ENCODE peak calls at places on chromosome 2, in eight cellular contexts. One of them, this sample, is unnamed.

GRCh38 chr2:107338059-107338458 is 452.1 kb upstream of the ST6GAL2 start:
- DNase-seq in choroid plexus epithelial cell: no peak
- DNase-seq in fibroblast of mammary gland: peak; percentile 43
- DNase-seq in RWPE1: no peak
- DNase-seq in psoas muscle: no peak
- DNase-seq in neural progenitor cell: no peak
- DNase-seq in Calu3: no peak
- DNase-seq in glutamatergic neuron: no peak
- DNase-seq in this sample: no peak

GRCh38 chr2:216464104-216464720 is 34.4 kb upstream of the RPL37A start:
- DNase-seq in fibroblast of mammary gland: no peak
- DNase-seq in choroid plexus epithelial cell: no peak
- DNase-seq in RWPE1: no peak
- DNase-seq in neural progenitor cell: no peak
- DNase-seq in psoas muscle: no peak
- DNase-seq in glutamatergic neuron: no peak
- DNase-seq in Calu3: no peak
- DNase-seq in this sample: no peak

GRCh38 chr2:217628061-217628460 is 374.7 kb downstream of the TNS1 start:
- DNase-seq in RWPE1: no peak
- DNase-seq in choroid plexus epithelial cell: no peak
- DNase-seq in psoas muscle: no peak
- DNase-seq in fibroblast of mammary gland: no peak
- DNase-seq in neural progenitor cell: no peak
- DNase-seq in glutamatergic neuron: no peak
- DNase-seq in Calu3: no peak
- DNase-seq in this sample: no peak

GRCh38 chr2:43043471-43043870 is 182.9 kb downstream of the ZFP36L2 start:
- DNase-seq in fibroblast of mammary gland: no peak
- DNase-seq in RWPE1: no peak
- DNase-seq in choroid plexus epithelial cell: no peak
- DNase-seq in psoas muscle: no peak
- DNase-seq in neural progenitor cell: no peak
- DNase-seq in Calu3: no peak
- DNase-seq in glutamatergic neuron: no peak
- DNase-seq in this sample: no peak

GRCh38 chr2:180849851-180850250 is 130.6 kb upstream of the UBE2E3 start:
- DNase-seq in Calu3: no peak
- DNase-seq in fibroblast of mammary gland: no peak
- DNase-seq in choroid plexus epithelial cell: no peak
- DNase-seq in RWPE1: no peak
- DNase-seq in glutamatergic neuron: no peak
- DNase-seq in neural progenitor cell: no peak
- DNase-seq in psoas muscle: no peak
- DNase-seq in this sample: no peak

GRCh38 chr2:33488715-33489540 is 12.5 kb downstream of the RASGRP3 start:
- DNase-seq in neural progenitor cell: no peak
- DNase-seq in psoas muscle: no peak
- DNase-seq in glutamatergic neuron: no peak
- DNase-seq in RWPE1: no peak
- DNase-seq in choroid plexus epithelial cell: no peak
- DNase-seq in fibroblast of mammary gland: no peak
- DNase-seq in Calu3: no peak
- DNase-seq in this sample: no peak

GRCh38 chr2:108139521-108139920 is 100.2 kb upstream of the SULT1C3 start:
- DNase-seq in glutamatergic neuron: no peak
- DNase-seq in RWPE1: peak; percentile 13
- DNase-seq in neural progenitor cell: peak; percentile 83
- DNase-seq in choroid plexus epithelial cell: peak; percentile 45
- DNase-seq in Calu3: no peak
- DNase-seq in fibroblast of mammary gland: peak; percentile 28
- DNase-seq in psoas muscle: no peak
- DNase-seq in this sample: peak; percentile 67

GRCh38 chr2:21452263-21452662 is 328.5 kb downstream of the TDRD15 start:
- DNase-seq in Calu3: no peak
- DNase-seq in fibroblast of mammary gland: no peak
- DNase-seq in glutamatergic neuron: no peak
- DNase-seq in choroid plexus epithelial cell: no peak
- DNase-seq in neural progenitor cell: no peak
- DNase-seq in psoas muscle: no peak
- DNase-seq in RWPE1: no peak
- DNase-seq in this sample: no peak

GRCh38 chr2:47303341-47304148 is 99.4 kb upstream of the MSH2 start:
- DNase-seq in choroid plexus epithelial cell: peak; percentile 39
- DNase-seq in fibroblast of mammary gland: peak; percentile 19
- DNase-seq in glutamatergic neuron: no peak
- DNase-seq in RWPE1: no peak
- DNase-seq in Calu3: no peak
- DNase-seq in psoas muscle: no peak
- DNase-seq in neural progenitor cell: peak; percentile 25
- DNase-seq in this sample: no peak

GRCh38 chr2:215973954-215974699 is 39.2 kb downstream of the MREG start:
- DNase-seq in fibroblast of mammary gland: peak; percentile 59
- DNase-seq in Calu3: peak; percentile 44
- DNase-seq in psoas muscle: no peak
- DNase-seq in choroid plexus epithelial cell: peak; percentile 39
- DNase-seq in neural progenitor cell: no peak
- DNase-seq in glutamatergic neuron: no peak
- DNase-seq in RWPE1: peak; percentile 73
- DNase-seq in this sample: peak; percentile 88

DNA sequence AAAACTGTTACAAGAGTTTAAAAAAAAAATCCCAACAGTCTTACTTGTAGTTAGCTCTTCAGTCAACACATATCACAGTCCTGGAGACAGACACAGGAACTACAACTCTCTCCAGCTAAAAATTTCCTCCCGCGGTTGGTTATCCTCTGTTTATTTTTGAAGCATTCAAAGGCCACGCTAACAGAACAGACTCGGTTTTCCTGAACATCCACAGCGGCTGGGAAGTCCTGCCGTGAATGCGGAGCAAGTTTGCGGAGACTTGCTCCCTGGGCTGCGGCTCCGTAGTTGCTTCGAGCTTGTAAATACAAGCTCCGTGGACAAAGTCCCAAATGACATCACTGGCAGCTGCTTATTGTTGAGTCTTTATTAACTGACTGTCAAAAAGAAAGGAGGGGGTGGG is at the start of gene NCKAP5:
- DNase-seq in neural progenitor cell: peak; percentile 57
- DNase-seq in psoas muscle: no peak
- DNase-seq in fibroblast of mammary gland: peak; percentile 12
- DNase-seq in glutamatergic neuron: no peak
- DNase-seq in Calu3: no peak
- DNase-seq in RWPE1: no peak
- DNase-seq in choroid plexus epithelial cell: peak; percentile 77
- DNase-seq in this sample: no peak
- TF ChIP-seq CTCF in neural progenitor cell: no peak
- TF ChIP-seq CTCF in psoas muscle: no peak
- TF ChIP-seq CTCF in fibroblast of mammary gland: no peak
- TF ChIP-seq CTCF in glutamatergic neuron: no peak
- TF ChIP-seq CTCF in Calu3: no peak
- TF ChIP-seq CTCF in RWPE1: no peak
- TF ChIP-seq CTCF in choroid plexus epithelial cell: peak; percentile 39
- TF ChIP-seq CTCF in this sample: no peak

GRCh38 chr2:189178007-189178406 is 1.6 kb downstream of the COL5A2 start:
- DNase-seq in Calu3: no peak
- DNase-seq in choroid plexus epithelial cell: peak; percentile 70
- DNase-seq in glutamatergic neuron: no peak
- DNase-seq in psoas muscle: no peak
- DNase-seq in fibroblast of mammary gland: peak; percentile 59
- DNase-seq in neural progenitor cell: no peak
- DNase-seq in RWPE1: peak; percentile 5
- DNase-seq in this sample: no peak
- TF ChIP-seq CTCF in Calu3: no peak
- TF ChIP-seq CTCF in choroid plexus epithelial cell: peak; percentile 51
- TF ChIP-seq CTCF in glutamatergic neuron: peak; percentile 29
- TF ChIP-seq CTCF in psoas muscle: peak; percentile 17
- TF ChIP-seq CTCF in fibroblast of mammary gland: peak; percentile 47
- TF ChIP-seq CTCF in neural progenitor cell: peak; percentile 33
- TF ChIP-seq CTCF in RWPE1: peak; percentile 57
- TF ChIP-seq CTCF in this sample: no peak

DNA sequence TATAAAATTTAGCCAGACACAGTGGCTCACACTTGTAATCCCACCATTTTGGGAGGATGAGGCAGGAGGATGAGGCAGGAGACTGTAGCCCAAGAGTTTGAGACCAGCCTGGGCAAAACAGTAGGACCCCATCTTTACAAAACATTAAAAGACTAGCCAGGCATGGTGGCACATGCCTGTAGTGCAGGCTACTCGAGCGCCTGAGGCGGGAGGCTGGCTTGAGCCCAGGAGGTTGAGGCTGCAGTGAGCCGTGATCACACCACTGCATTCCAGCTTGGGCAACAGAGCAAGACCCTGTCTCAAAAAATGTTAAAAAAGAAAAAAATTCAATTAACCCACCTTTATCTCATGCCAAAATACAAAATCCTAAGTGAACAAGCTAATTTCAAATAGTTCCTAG is 4.0 kb downstream of the REV1 start:
- DNase-seq in fibroblast of mammary gland: no peak
- DNase-seq in neural progenitor cell: peak; percentile 21
- DNase-seq in RWPE1: no peak
- DNase-seq in choroid plexus epithelial cell: no peak
- DNase-seq in psoas muscle: no peak
- DNase-seq in Calu3: no peak
- DNase-seq in glutamatergic neuron: no peak
- DNase-seq in this sample: no peak
- TF ChIP-seq CTCF in fibroblast of mammary gland: no peak
- TF ChIP-seq CTCF in neural progenitor cell: no peak
- TF ChIP-seq CTCF in RWPE1: no peak
- TF ChIP-seq CTCF in choroid plexus epithelial cell: no peak
- TF ChIP-seq CTCF in psoas muscle: no peak
- TF ChIP-seq CTCF in Calu3: no peak
- TF ChIP-seq CTCF in glutamatergic neuron: no peak
- TF ChIP-seq CTCF in this sample: no peak

DNA sequence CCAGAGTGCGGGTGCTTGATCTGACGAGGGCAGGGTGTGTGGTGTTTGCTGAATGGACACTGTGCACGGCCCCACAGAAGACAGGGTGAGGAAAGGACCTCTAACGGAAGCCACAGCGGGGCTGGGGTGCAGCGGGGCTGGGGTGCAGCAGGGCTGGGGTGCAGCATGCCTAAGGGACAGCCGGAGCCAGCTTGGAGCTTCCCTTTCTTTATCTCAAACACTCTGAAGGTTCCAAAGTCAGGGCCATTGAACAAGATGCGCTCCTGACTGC is 35.0 kb downstream of the PXDN start:
- DNase-seq in choroid plexus epithelial cell: no peak
- DNase-seq in Calu3: no peak
- DNase-seq in glutamatergic neuron: no peak
- DNase-seq in neural progenitor cell: no peak
- DNase-seq in RWPE1: no peak
- DNase-seq in psoas muscle: no peak
- DNase-seq in fibroblast of mammary gland: no peak
- DNase-seq in this sample: no peak
- TF ChIP-seq CTCF in choroid plexus epithelial cell: no peak
- TF ChIP-seq CTCF in Calu3: no peak
- TF ChIP-seq CTCF in glutamatergic neuron: no peak
- TF ChIP-seq CTCF in neural progenitor cell: no peak
- TF ChIP-seq CTCF in RWPE1: no peak
- TF ChIP-seq CTCF in psoas muscle: no peak
- TF ChIP-seq CTCF in fibroblast of mammary gland: no peak
- TF ChIP-seq CTCF in this sample: no peak

GRCh38 chr2:23456881-23457760 is 72.1 kb downstream of the KLHL29 start:
- DNase-seq in RWPE1: no peak
- DNase-seq in psoas muscle: no peak
- DNase-seq in fibroblast of mammary gland: peak; percentile 70
- DNase-seq in neural progenitor cell: no peak
- DNase-seq in choroid plexus epithelial cell: peak; percentile 35
- DNase-seq in glutamatergic neuron: no peak
- DNase-seq in Calu3: no peak
- DNase-seq in this sample: no peak

GRCh38 chr2:23457990-23458689 is 73.2 kb downstream of the KLHL29 start:
- DNase-seq in psoas muscle: no peak
- DNase-seq in neural progenitor cell: no peak
- DNase-seq in choroid plexus epithelial cell: no peak
- DNase-seq in Calu3: no peak
- DNase-seq in RWPE1: no peak
- DNase-seq in fibroblast of mammary gland: no peak
- DNase-seq in glutamatergic neuron: no peak
- DNase-seq in this sample: no peak

GRCh38 chr2:23459032-23459431 is 74.1 kb downstream of the KLHL29 start:
- DNase-seq in psoas muscle: no peak
- DNase-seq in Calu3: no peak
- DNase-seq in neural progenitor cell: no peak
- DNase-seq in choroid plexus epithelial cell: no peak
- DNase-seq in RWPE1: no peak
- DNase-seq in fibroblast of mammary gland: no peak
- DNase-seq in glutamatergic neuron: no peak
- DNase-seq in this sample: no peak

GRCh38 chr2:23460983-23461382 is 76.0 kb downstream of the KLHL29 start:
- DNase-seq in Calu3: no peak
- DNase-seq in glutamatergic neuron: no peak
- DNase-seq in fibroblast of mammary gland: no peak
- DNase-seq in neural progenitor cell: no peak
- DNase-seq in RWPE1: no peak
- DNase-seq in psoas muscle: no peak
- DNase-seq in choroid plexus epithelial cell: no peak
- DNase-seq in this sample: no peak

GRCh38 chr2:23460228-23460627 is 75.2 kb downstream of the KLHL29 start:
- DNase-seq in glutamatergic neuron: no peak
- DNase-seq in psoas muscle: no peak
- DNase-seq in choroid plexus epithelial cell: peak; percentile 65
- DNase-seq in fibroblast of mammary gland: peak; percentile 58
- DNase-seq in Calu3: no peak
- DNase-seq in neural progenitor cell: no peak
- DNase-seq in RWPE1: peak; percentile 36
- DNase-seq in this sample: peak; percentile 50
- TF ChIP-seq CTCF in glutamatergic neuron: peak; percentile 21
- TF ChIP-seq CTCF in psoas muscle: peak; percentile 35
- TF ChIP-seq CTCF in choroid plexus epithelial cell: peak; percentile 83
- TF ChIP-seq CTCF in fibroblast of mammary gland: peak; percentile 83
- TF ChIP-seq CTCF in Calu3: peak; percentile 42
- TF ChIP-seq CTCF in neural progenitor cell: peak; percentile 56
- TF ChIP-seq CTCF in RWPE1: peak; percentile 54
- TF ChIP-seq CTCF in this sample: peak; percentile 42

GRCh38 chr2:39522518-39522877 is 85.4 kb upstream of the MAP4K3 start:
- DNase-seq in psoas muscle: no peak
- DNase-seq in fibroblast of mammary gland: no peak
- DNase-seq in RWPE1: no peak
- DNase-seq in Calu3: no peak
- DNase-seq in glutamatergic neuron: no peak
- DNase-seq in neural progenitor cell: no peak
- DNase-seq in choroid plexus epithelial cell: no peak
- DNase-seq in this sample: no peak
- TF ChIP-seq CTCF in psoas muscle: no peak
- TF ChIP-seq CTCF in fibroblast of mammary gland: no peak
- TF ChIP-seq CTCF in RWPE1: no peak
- TF ChIP-seq CTCF in Calu3: no peak
- TF ChIP-seq CTCF in glutamatergic neuron: no peak
- TF ChIP-seq CTCF in neural progenitor cell: no peak
- TF ChIP-seq CTCF in choroid plexus epithelial cell: no peak
- TF ChIP-seq CTCF in this sample: no peak